ENCODE peak calls at places on chromosome 20, in nine cellular contexts. One of them, this sample, is unnamed.
A peak's percentile ranks its signal among the peaks of the same experiment; 100 is the strongest.

GRCh38 chr20:46699651-46700359 is 9.6 kb upstream of the SLC2A10 start:
- DNase-seq in activated naive CD4-positive, alpha-beta T cell treated with anti-CD3 and anti-CD28 coated beads, Interleukin-2, amount 10 ng/mL, durations not matched to agents 7 days and 5 days: no peak
- DNase-seq in NCI-H524 treated with DMSO at 0.1 percent for 48 hours: no peak
- DNase-seq in mesothelial cell of epicardium: no peak
- DNase-seq in ovary: no peak
- DNase-seq in stimulated activated CD4-positive, alpha-beta T cell treated with anti-CD3 and anti-CD28 coated beads, Interleukin-4, amount 100 ng/mL, for 48 hours: no peak
- DNase-seq in adipocyte: peak; percentile 44
- DNase-seq in brain pericyte: no peak
- DNase-seq in stimulated activated CD8-positive, alpha-beta memory T cell treated with anti-CD3 and anti-CD28 coated beads, Interleukin-12 subunit alpha, Interleukin-12 subunit beta, amount 100 ng/mL, for 4 hours: no peak
- DNase-seq in this sample: no peak

GRCh38 chr20:13458860-13459451 is 179.8 kb downstream of the TASP1 start:
- DNase-seq in activated naive CD4-positive, alpha-beta T cell treated with anti-CD3 and anti-CD28 coated beads, Interleukin-2, amount 10 ng/mL, durations not matched to agents 7 days and 5 days: peak; percentile 23
- DNase-seq in NCI-H524 treated with DMSO at 0.1 percent for 48 hours: no peak
- DNase-seq in mesothelial cell of epicardium: no peak
- DNase-seq in ovary: no peak
- DNase-seq in stimulated activated CD4-positive, alpha-beta T cell treated with anti-CD3 and anti-CD28 coated beads, Interleukin-4, amount 100 ng/mL, for 48 hours: no peak
- DNase-seq in adipocyte: peak; percentile 50
- DNase-seq in brain pericyte: no peak
- DNase-seq in stimulated activated CD8-positive, alpha-beta memory T cell treated with anti-CD3 and anti-CD28 coated beads, Interleukin-12 subunit alpha, Interleukin-12 subunit beta, amount 100 ng/mL, for 4 hours: no peak
- DNase-seq in this sample: peak; percentile 25

GRCh38 chr20:19802492-19803158 is 44.6 kb downstream of the RIN2 start:
- DNase-seq in activated naive CD4-positive, alpha-beta T cell treated with anti-CD3 and anti-CD28 coated beads, Interleukin-2, amount 10 ng/mL, durations not matched to agents 7 days and 5 days: no peak
- DNase-seq in NCI-H524 treated with DMSO at 0.1 percent for 48 hours: peak; percentile 27
- DNase-seq in mesothelial cell of epicardium: no peak
- DNase-seq in ovary: no peak
- DNase-seq in stimulated activated CD4-positive, alpha-beta T cell treated with anti-CD3 and anti-CD28 coated beads, Interleukin-4, amount 100 ng/mL, for 48 hours: no peak
- DNase-seq in adipocyte: no peak
- DNase-seq in brain pericyte: no peak
- DNase-seq in stimulated activated CD8-positive, alpha-beta memory T cell treated with anti-CD3 and anti-CD28 coated beads, Interleukin-12 subunit alpha, Interleukin-12 subunit beta, amount 100 ng/mL, for 4 hours: no peak
- DNase-seq in this sample: no peak

GRCh38 chr20:55586626-55587025 is 418.7 kb downstream of the CBLN4 start:
- DNase-seq in activated naive CD4-positive, alpha-beta T cell treated with anti-CD3 and anti-CD28 coated beads, Interleukin-2, amount 10 ng/mL, durations not matched to agents 7 days and 5 days: no peak
- DNase-seq in NCI-H524 treated with DMSO at 0.1 percent for 48 hours: no peak
- DNase-seq in mesothelial cell of epicardium: no peak
- DNase-seq in ovary: no peak
- DNase-seq in stimulated activated CD4-positive, alpha-beta T cell treated with anti-CD3 and anti-CD28 coated beads, Interleukin-4, amount 100 ng/mL, for 48 hours: no peak
- DNase-seq in adipocyte: no peak
- DNase-seq in brain pericyte: no peak
- DNase-seq in stimulated activated CD8-positive, alpha-beta memory T cell treated with anti-CD3 and anti-CD28 coated beads, Interleukin-12 subunit alpha, Interleukin-12 subunit beta, amount 100 ng/mL, for 4 hours: no peak
- DNase-seq in this sample: no peak

GRCh38 chr20:41155267-41155666 is 17.9 kb downstream of the PLCG1 start:
- DNase-seq in activated naive CD4-positive, alpha-beta T cell treated with anti-CD3 and anti-CD28 coated beads, Interleukin-2, amount 10 ng/mL, durations not matched to agents 7 days and 5 days: no peak
- DNase-seq in NCI-H524 treated with DMSO at 0.1 percent for 48 hours: no peak
- DNase-seq in mesothelial cell of epicardium: no peak
- DNase-seq in ovary: no peak
- DNase-seq in stimulated activated CD4-positive, alpha-beta T cell treated with anti-CD3 and anti-CD28 coated beads, Interleukin-4, amount 100 ng/mL, for 48 hours: no peak
- DNase-seq in adipocyte: peak; percentile 29
- DNase-seq in brain pericyte: no peak
- DNase-seq in stimulated activated CD8-positive, alpha-beta memory T cell treated with anti-CD3 and anti-CD28 coated beads, Interleukin-12 subunit alpha, Interleukin-12 subunit beta, amount 100 ng/mL, for 4 hours: no peak
- DNase-seq in this sample: no peak

GRCh38 chr20:20663841-20664240 is 48.6 kb downstream of the RALGAPA2 start:
- DNase-seq in activated naive CD4-positive, alpha-beta T cell treated with anti-CD3 and anti-CD28 coated beads, Interleukin-2, amount 10 ng/mL, durations not matched to agents 7 days and 5 days: no peak
- DNase-seq in NCI-H524 treated with DMSO at 0.1 percent for 48 hours: no peak
- DNase-seq in mesothelial cell of epicardium: no peak
- DNase-seq in ovary: no peak
- DNase-seq in stimulated activated CD4-positive, alpha-beta T cell treated with anti-CD3 and anti-CD28 coated beads, Interleukin-4, amount 100 ng/mL, for 48 hours: no peak
- DNase-seq in adipocyte: peak; percentile 13
- DNase-seq in brain pericyte: no peak
- DNase-seq in stimulated activated CD8-positive, alpha-beta memory T cell treated with anti-CD3 and anti-CD28 coated beads, Interleukin-12 subunit alpha, Interleukin-12 subunit beta, amount 100 ng/mL, for 4 hours: no peak
- DNase-seq in this sample: no peak

GRCh38 chr20:60261323-60261722 is 303.1 kb downstream of the CDH26 start:
- DNase-seq in activated naive CD4-positive, alpha-beta T cell treated with anti-CD3 and anti-CD28 coated beads, Interleukin-2, amount 10 ng/mL, durations not matched to agents 7 days and 5 days: no peak
- DNase-seq in NCI-H524 treated with DMSO at 0.1 percent for 48 hours: no peak
- DNase-seq in mesothelial cell of epicardium: no peak
- DNase-seq in ovary: no peak
- DNase-seq in stimulated activated CD4-positive, alpha-beta T cell treated with anti-CD3 and anti-CD28 coated beads, Interleukin-4, amount 100 ng/mL, for 48 hours: no peak
- DNase-seq in adipocyte: no peak
- DNase-seq in brain pericyte: no peak
- DNase-seq in stimulated activated CD8-positive, alpha-beta memory T cell treated with anti-CD3 and anti-CD28 coated beads, Interleukin-12 subunit alpha, Interleukin-12 subunit beta, amount 100 ng/mL, for 4 hours: no peak
- DNase-seq in this sample: no peak

GRCh38 chr20:33191484-33191883 is 23.5 kb downstream of the BPIFA2 start:
- DNase-seq in activated naive CD4-positive, alpha-beta T cell treated with anti-CD3 and anti-CD28 coated beads, Interleukin-2, amount 10 ng/mL, durations not matched to agents 7 days and 5 days: no peak
- DNase-seq in NCI-H524 treated with DMSO at 0.1 percent for 48 hours: no peak
- DNase-seq in mesothelial cell of epicardium: no peak
- DNase-seq in ovary: no peak
- DNase-seq in stimulated activated CD4-positive, alpha-beta T cell treated with anti-CD3 and anti-CD28 coated beads, Interleukin-4, amount 100 ng/mL, for 48 hours: no peak
- DNase-seq in adipocyte: no peak
- DNase-seq in brain pericyte: no peak
- DNase-seq in stimulated activated CD8-positive, alpha-beta memory T cell treated with anti-CD3 and anti-CD28 coated beads, Interleukin-12 subunit alpha, Interleukin-12 subunit beta, amount 100 ng/mL, for 4 hours: no peak
- DNase-seq in this sample: no peak

GRCh38 chr20:42373049-42373448 is 754.9 kb upstream of the CHD6 start:
- DNase-seq in activated naive CD4-positive, alpha-beta T cell treated with anti-CD3 and anti-CD28 coated beads, Interleukin-2, amount 10 ng/mL, durations not matched to agents 7 days and 5 days: no peak
- DNase-seq in NCI-H524 treated with DMSO at 0.1 percent for 48 hours: no peak
- DNase-seq in mesothelial cell of epicardium: no peak
- DNase-seq in ovary: no peak
- DNase-seq in stimulated activated CD4-positive, alpha-beta T cell treated with anti-CD3 and anti-CD28 coated beads, Interleukin-4, amount 100 ng/mL, for 48 hours: no peak
- DNase-seq in adipocyte: no peak
- DNase-seq in brain pericyte: no peak
- DNase-seq in stimulated activated CD8-positive, alpha-beta memory T cell treated with anti-CD3 and anti-CD28 coated beads, Interleukin-12 subunit alpha, Interleukin-12 subunit beta, amount 100 ng/mL, for 4 hours: no peak
- DNase-seq in this sample: no peak

GRCh38 chr20:37933797-37934633 is 31.1 kb downstream of the VSTM2L start:
- DNase-seq in activated naive CD4-positive, alpha-beta T cell treated with anti-CD3 and anti-CD28 coated beads, Interleukin-2, amount 10 ng/mL, durations not matched to agents 7 days and 5 days: no peak
- DNase-seq in NCI-H524 treated with DMSO at 0.1 percent for 48 hours: no peak
- DNase-seq in mesothelial cell of epicardium: no peak
- DNase-seq in ovary: no peak
- DNase-seq in stimulated activated CD4-positive, alpha-beta T cell treated with anti-CD3 and anti-CD28 coated beads, Interleukin-4, amount 100 ng/mL, for 48 hours: no peak
- DNase-seq in adipocyte: no peak
- DNase-seq in brain pericyte: no peak
- DNase-seq in stimulated activated CD8-positive, alpha-beta memory T cell treated with anti-CD3 and anti-CD28 coated beads, Interleukin-12 subunit alpha, Interleukin-12 subunit beta, amount 100 ng/mL, for 4 hours: no peak
- DNase-seq in this sample: no peak

GRCh38 chr20:15627501-15627903 is 945.7 kb downstream of the KIF16B start:
- DNase-seq in activated naive CD4-positive, alpha-beta T cell treated with anti-CD3 and anti-CD28 coated beads, Interleukin-2, amount 10 ng/mL, durations not matched to agents 7 days and 5 days: no peak
- DNase-seq in NCI-H524 treated with DMSO at 0.1 percent for 48 hours: no peak
- DNase-seq in mesothelial cell of epicardium: no peak
- DNase-seq in ovary: no peak
- DNase-seq in stimulated activated CD4-positive, alpha-beta T cell treated with anti-CD3 and anti-CD28 coated beads, Interleukin-4, amount 100 ng/mL, for 48 hours: no peak
- DNase-seq in adipocyte: no peak
- DNase-seq in brain pericyte: no peak
- DNase-seq in stimulated activated CD8-positive, alpha-beta memory T cell treated with anti-CD3 and anti-CD28 coated beads, Interleukin-12 subunit alpha, Interleukin-12 subunit beta, amount 100 ng/mL, for 4 hours: no peak
- DNase-seq in this sample: no peak

GRCh38 chr20:18653736-18654447 is 66.0 kb downstream of the DTD1 start:
- DNase-seq in activated naive CD4-positive, alpha-beta T cell treated with anti-CD3 and anti-CD28 coated beads, Interleukin-2, amount 10 ng/mL, durations not matched to agents 7 days and 5 days: no peak
- DNase-seq in NCI-H524 treated with DMSO at 0.1 percent for 48 hours: no peak
- DNase-seq in mesothelial cell of epicardium: no peak
- DNase-seq in ovary: no peak
- DNase-seq in stimulated activated CD4-positive, alpha-beta T cell treated with anti-CD3 and anti-CD28 coated beads, Interleukin-4, amount 100 ng/mL, for 48 hours: no peak
- DNase-seq in adipocyte: no peak
- DNase-seq in brain pericyte: no peak
- DNase-seq in stimulated activated CD8-positive, alpha-beta memory T cell treated with anti-CD3 and anti-CD28 coated beads, Interleukin-12 subunit alpha, Interleukin-12 subunit beta, amount 100 ng/mL, for 4 hours: no peak
- DNase-seq in this sample: no peak

GRCh38 chr20:24892931-24893330 is 56.1 kb upstream of the CST7 start:
- DNase-seq in activated naive CD4-positive, alpha-beta T cell treated with anti-CD3 and anti-CD28 coated beads, Interleukin-2, amount 10 ng/mL, durations not matched to agents 7 days and 5 days: no peak
- DNase-seq in NCI-H524 treated with DMSO at 0.1 percent for 48 hours: no peak
- DNase-seq in mesothelial cell of epicardium: no peak
- DNase-seq in ovary: no peak
- DNase-seq in stimulated activated CD4-positive, alpha-beta T cell treated with anti-CD3 and anti-CD28 coated beads, Interleukin-4, amount 100 ng/mL, for 48 hours: no peak
- DNase-seq in adipocyte: no peak
- DNase-seq in brain pericyte: no peak
- DNase-seq in stimulated activated CD8-positive, alpha-beta memory T cell treated with anti-CD3 and anti-CD28 coated beads, Interleukin-12 subunit alpha, Interleukin-12 subunit beta, amount 100 ng/mL, for 4 hours: no peak
- DNase-seq in this sample: no peak

GRCh38 chr20:61331542-61331941 is 79.5 kb downstream of the CDH4 start:
- DNase-seq in activated naive CD4-positive, alpha-beta T cell treated with anti-CD3 and anti-CD28 coated beads, Interleukin-2, amount 10 ng/mL, durations not matched to agents 7 days and 5 days: no peak
- DNase-seq in NCI-H524 treated with DMSO at 0.1 percent for 48 hours: no peak
- DNase-seq in mesothelial cell of epicardium: no peak
- DNase-seq in ovary: no peak
- DNase-seq in stimulated activated CD4-positive, alpha-beta T cell treated with anti-CD3 and anti-CD28 coated beads, Interleukin-4, amount 100 ng/mL, for 48 hours: no peak
- DNase-seq in adipocyte: no peak
- DNase-seq in brain pericyte: no peak
- DNase-seq in stimulated activated CD8-positive, alpha-beta memory T cell treated with anti-CD3 and anti-CD28 coated beads, Interleukin-12 subunit alpha, Interleukin-12 subunit beta, amount 100 ng/mL, for 4 hours: no peak
- DNase-seq in this sample: peak; percentile 24

GRCh38 chr20:7703436-7703835 is 236.8 kb downstream of the HAO1 start:
- DNase-seq in activated naive CD4-positive, alpha-beta T cell treated with anti-CD3 and anti-CD28 coated beads, Interleukin-2, amount 10 ng/mL, durations not matched to agents 7 days and 5 days: no peak
- DNase-seq in NCI-H524 treated with DMSO at 0.1 percent for 48 hours: peak; percentile 59
- DNase-seq in mesothelial cell of epicardium: no peak
- DNase-seq in ovary: no peak
- DNase-seq in stimulated activated CD4-positive, alpha-beta T cell treated with anti-CD3 and anti-CD28 coated beads, Interleukin-4, amount 100 ng/mL, for 48 hours: no peak
- DNase-seq in adipocyte: no peak
- DNase-seq in brain pericyte: no peak
- DNase-seq in stimulated activated CD8-positive, alpha-beta memory T cell treated with anti-CD3 and anti-CD28 coated beads, Interleukin-12 subunit alpha, Interleukin-12 subunit beta, amount 100 ng/mL, for 4 hours: no peak
- DNase-seq in this sample: no peak

GRCh38 chr20:9408422-9409300 is 105.7 kb upstream of the LAMP5 start:
- DNase-seq in activated naive CD4-positive, alpha-beta T cell treated with anti-CD3 and anti-CD28 coated beads, Interleukin-2, amount 10 ng/mL, durations not matched to agents 7 days and 5 days: no peak
- DNase-seq in NCI-H524 treated with DMSO at 0.1 percent for 48 hours: no peak
- DNase-seq in mesothelial cell of epicardium: no peak
- DNase-seq in ovary: no peak
- DNase-seq in stimulated activated CD4-positive, alpha-beta T cell treated with anti-CD3 and anti-CD28 coated beads, Interleukin-4, amount 100 ng/mL, for 48 hours: no peak
- DNase-seq in adipocyte: peak; percentile 57
- DNase-seq in brain pericyte: peak; percentile 16
- DNase-seq in stimulated activated CD8-positive, alpha-beta memory T cell treated with anti-CD3 and anti-CD28 coated beads, Interleukin-12 subunit alpha, Interleukin-12 subunit beta, amount 100 ng/mL, for 4 hours: no peak
- DNase-seq in this sample: no peak

GRCh38 chr20:35216541-35216940 is 9.9 kb upstream of the MMP24 start:
- DNase-seq in activated naive CD4-positive, alpha-beta T cell treated with anti-CD3 and anti-CD28 coated beads, Interleukin-2, amount 10 ng/mL, durations not matched to agents 7 days and 5 days: no peak
- DNase-seq in NCI-H524 treated with DMSO at 0.1 percent for 48 hours: no peak
- DNase-seq in mesothelial cell of epicardium: no peak
- DNase-seq in ovary: no peak
- DNase-seq in stimulated activated CD4-positive, alpha-beta T cell treated with anti-CD3 and anti-CD28 coated beads, Interleukin-4, amount 100 ng/mL, for 48 hours: no peak
- DNase-seq in adipocyte: no peak
- DNase-seq in brain pericyte: no peak
- DNase-seq in stimulated activated CD8-positive, alpha-beta memory T cell treated with anti-CD3 and anti-CD28 coated beads, Interleukin-12 subunit alpha, Interleukin-12 subunit beta, amount 100 ng/mL, for 4 hours: no peak
- DNase-seq in this sample: no peak

GRCh38 chr20:18004389-18005031 is 35.7 kb downstream of the MGME1 start:
- DNase-seq in activated naive CD4-positive, alpha-beta T cell treated with anti-CD3 and anti-CD28 coated beads, Interleukin-2, amount 10 ng/mL, durations not matched to agents 7 days and 5 days: no peak
- DNase-seq in NCI-H524 treated with DMSO at 0.1 percent for 48 hours: no peak
- DNase-seq in mesothelial cell of epicardium: no peak
- DNase-seq in ovary: no peak
- DNase-seq in stimulated activated CD4-positive, alpha-beta T cell treated with anti-CD3 and anti-CD28 coated beads, Interleukin-4, amount 100 ng/mL, for 48 hours: no peak
- DNase-seq in adipocyte: no peak
- DNase-seq in brain pericyte: no peak
- DNase-seq in stimulated activated CD8-positive, alpha-beta memory T cell treated with anti-CD3 and anti-CD28 coated beads, Interleukin-12 subunit alpha, Interleukin-12 subunit beta, amount 100 ng/mL, for 4 hours: no peak
- DNase-seq in this sample: peak; percentile 21

GRCh38 chr20:39849664-39850063 is 839.4 kb downstream of the MAFB start:
- DNase-seq in activated naive CD4-positive, alpha-beta T cell treated with anti-CD3 and anti-CD28 coated beads, Interleukin-2, amount 10 ng/mL, durations not matched to agents 7 days and 5 days: no peak
- DNase-seq in NCI-H524 treated with DMSO at 0.1 percent for 48 hours: no peak
- DNase-seq in mesothelial cell of epicardium: peak; percentile 55
- DNase-seq in ovary: peak; percentile 69
- DNase-seq in stimulated activated CD4-positive, alpha-beta T cell treated with anti-CD3 and anti-CD28 coated beads, Interleukin-4, amount 100 ng/mL, for 48 hours: no peak
- DNase-seq in adipocyte: peak; percentile 96
- DNase-seq in brain pericyte: peak; percentile 76
- DNase-seq in stimulated activated CD8-positive, alpha-beta memory T cell treated with anti-CD3 and anti-CD28 coated beads, Interleukin-12 subunit alpha, Interleukin-12 subunit beta, amount 100 ng/mL, for 4 hours: no peak
- DNase-seq in this sample: peak; percentile 85

GRCh38 chr20:34643919-34644318 is 33.0 kb downstream of the PIGU start:
- DNase-seq in activated naive CD4-positive, alpha-beta T cell treated with anti-CD3 and anti-CD28 coated beads, Interleukin-2, amount 10 ng/mL, durations not matched to agents 7 days and 5 days: no peak
- DNase-seq in NCI-H524 treated with DMSO at 0.1 percent for 48 hours: no peak
- DNase-seq in mesothelial cell of epicardium: no peak
- DNase-seq in ovary: no peak
- DNase-seq in stimulated activated CD4-positive, alpha-beta T cell treated with anti-CD3 and anti-CD28 coated beads, Interleukin-4, amount 100 ng/mL, for 48 hours: no peak
- DNase-seq in adipocyte: peak; percentile 90
- DNase-seq in brain pericyte: no peak
- DNase-seq in stimulated activated CD8-positive, alpha-beta memory T cell treated with anti-CD3 and anti-CD28 coated beads, Interleukin-12 subunit alpha, Interleukin-12 subunit beta, amount 100 ng/mL, for 4 hours: no peak
- DNase-seq in this sample: peak; percentile 22